ENCODE peak calls at places on chromosome 2, in five cellular contexts. K is HFF-Myc, W is AG09319, O is NCI-H1092 treated with DMSO at 0.1 percent for 48 hours, U is M059J. H is an unnamed sample.

GRCh38 chr2:10266133-10266620 is 36.5 kb upstream of the HPCAL1 start:
- DNase-seq in K (no peak), W (no peak), O (no peak), U (peak), H (no peak)

GRCh38 chr2:136375017-136375901 is 257.3 kb upstream of the CXCR4 start:
- DNase-seq in K (no peak), W (no peak), O (no peak), U (no peak), H (peak)

GRCh38 chr2:237697586-237698337 is 70.4 kb downstream of the LRRFIP1 start:
- DNase-seq in K (no peak), W (no peak), O (no peak), U (no peak), H (no peak)

GRCh38 chr2:101883860-101884259 is 107.9 kb upstream of the IL1R2 start:
- DNase-seq in K (peak), W (peak), O (peak), U (peak), H (no peak)

GRCh38 chr2:187890690-187891089 is 336.5 kb upstream of the TFPI start:
- DNase-seq in K (no peak), W (no peak), O (no peak), U (peak), H (peak)

GRCh38 chr2:168194784-168195522 is 52.4 kb downstream of the STK39 start:
- DNase-seq in K (no peak), W (no peak), O (no peak), U (no peak), H (no peak)

GRCh38 chr2:78707776-78708386 is 317.6 kb upstream of the REG3G start:
- DNase-seq in K (no peak), W (no peak), O (no peak), U (no peak), H (no peak)

GRCh38 chr2:236691799-236692167 is 122.2 kb downstream of the ACKR3 start:
- DNase-seq in K (no peak), W (no peak), O (no peak), U (peak), H (no peak)

GRCh38 chr2:189020179-189020578 is 46.0 kb downstream of the COL3A1 start:
- DNase-seq in K (no peak), W (no peak), O (no peak), U (no peak), H (no peak)

GRCh38 chr2:162477011-162477410 is 133.1 kb downstream of the GCA start:
- DNase-seq in K (no peak), W (no peak), O (no peak), U (peak), H (peak)

GRCh38 chr2:66915237-66915636 is 480.3 kb downstream of the MEIS1 start:
- DNase-seq in K (no peak), W (no peak), O (no peak), U (peak), H (no peak)

GRCh38 chr2:144515694-144516416 is 4.1 kb downstream of the ZEB2 start:
- DNase-seq in K (no peak), W (no peak), O (no peak), U (peak), H (peak)

GRCh38 chr2:68726100-68726499 is 8.5 kb upstream of the ARHGAP25 start:
- DNase-seq in K (no peak), W (no peak), O (no peak), U (no peak), H (no peak)

GRCh38 chr2:72770879-72771461 is 54.9 kb downstream of the EXOC6B start:
- DNase-seq in K (peak), W (peak), O (peak), U (peak), H (peak)

GRCh38 chr2:6072757-6073156 is 380.6 kb downstream of the SOX11 start:
- DNase-seq in K (no peak), W (no peak), O (peak), U (no peak), H (peak)

GRCh38 chr2:11305958-11306357 is 38.5 kb downstream of the ROCK2 start:
- DNase-seq in K (no peak), W (peak), O (no peak), U (peak), H (no peak)

GRCh38 chr2:27445615-27446014 is 3.4 kb downstream of the KRTCAP3 start:
- DNase-seq in K (no peak), W (no peak), O (no peak), U (no peak), H (no peak)

GRCh38 chr2:11375689-11376027 is 31.2 kb upstream of the ROCK2 start:
- DNase-seq in K (no peak), W (no peak), O (no peak), U (no peak), H (no peak)

GRCh38 chr2:200168641-200169265 is 137.7 kb upstream of the SPATS2L start:
- DNase-seq in K (no peak), W (no peak), O (no peak), U (no peak), H (no peak)

GRCh38 chr2:101533611-101534601 is 59.0 kb upstream of the RFX8 start:
- DNase-seq in K (no peak), W (no peak), O (no peak), U (no peak), H (peak)

GRCh38 chr2:101509498-101510274 is 34.8 kb upstream of the RFX8 start:
- DNase-seq in K (no peak), W (no peak), O (no peak), U (no peak), H (no peak)

GRCh38 chr2:215573495-215573894 is 137.6 kb upstream of the FN1 start:
- DNase-seq in K (no peak), W (no peak), O (no peak), U (no peak), H (no peak)

GRCh38 chr2:239598011-239598731 is 197.4 kb upstream of the HDAC4 start:
- DNase-seq in K (no peak), W (no peak), O (no peak), U (no peak), H (no peak)

GRCh38 chr2:135218426-135218825 is 166.3 kb downstream of the RAB3GAP1 start:
- DNase-seq in K (no peak), W (no peak), O (no peak), U (no peak), H (no peak)

GRCh38 chr2:219229375-219230200 is at the start of the genes ANKZF1 and ATG9A:
- DNase-seq in K (peak), W (peak), O (peak), U (peak), H (peak)

GRCh38 chr2:52884971-52885370 is 882.6 kb upstream of the CHAC2 start:
- DNase-seq in K (no peak), W (no peak), O (no peak), U (no peak), H (no peak)

GRCh38 chr2:226483745-226484619 is 315.6 kb downstream of the IRS1 start:
- DNase-seq in K (no peak), W (no peak), O (no peak), U (peak), H (no peak)

GRCh38 chr2:176182671-176183070 is 5.8 kb upstream of the HOXD1 start:
- DNase-seq in K (no peak), W (no peak), O (no peak), U (no peak), H (no peak)

GRCh38 chr2:7026740-7027139 is 109.5 kb downstream of the RNF144A start:
- DNase-seq in K (no peak), W (no peak), O (peak), U (no peak), H (no peak)

H was measured in NCI-H345.